ENCODE peak calls at places on chromosome 12, in five cellular contexts. One of them, this sample, is unnamed.

GRCh38 chr12:21509768-21510167 is 8.2 kb downstream of the GOLT1B start:
- DNase-seq in WERI-Rb-1: no peak
- DNase-seq in CD4-positive, alpha-beta T cell: no peak
- DNase-seq in IMR-90: no peak
- DNase-seq in K562: no peak
- DNase-seq in this sample: no peak

GRCh38 chr12:104493504-104493903 is 36.8 kb downstream of the CHST11 start:
- DNase-seq in WERI-Rb-1: no peak
- DNase-seq in CD4-positive, alpha-beta T cell: no peak
- DNase-seq in K562: no peak
- DNase-seq in IMR-90: no peak
- DNase-seq in this sample: no peak

GRCh38 chr12:44253338-44253856 is 417.5 kb downstream of the TMEM117 start:
- DNase-seq in WERI-Rb-1: no peak
- DNase-seq in K562: no peak
- DNase-seq in IMR-90: no peak
- DNase-seq in CD4-positive, alpha-beta T cell: no peak
- DNase-seq in this sample: no peak

GRCh38 chr12:51210690-51211395 is 7.0 kb downstream of the POU6F1 start:
- DNase-seq in WERI-Rb-1: no peak
- DNase-seq in CD4-positive, alpha-beta T cell: no peak
- DNase-seq in IMR-90: no peak
- DNase-seq in K562: no peak
- DNase-seq in this sample: no peak

GRCh38 chr12:109760031-109760929 is 46.7 kb downstream of the FAM222A start:
- DNase-seq in WERI-Rb-1: peak; percentile 7
- DNase-seq in CD4-positive, alpha-beta T cell: no peak
- DNase-seq in K562: no peak
- DNase-seq in IMR-90: no peak
- DNase-seq in this sample: peak; percentile 49

GRCh38 chr12:6641131-6641530 is 5.4 kb upstream of the LPAR5 start:
- DNase-seq in IMR-90: no peak
- DNase-seq in CD4-positive, alpha-beta T cell: no peak
- DNase-seq in K562: no peak
- DNase-seq in WERI-Rb-1: no peak
- DNase-seq in this sample: no peak

GRCh38 chr12:57091633-57092528 is 3.0 kb downstream of the NAB2 start:
- DNase-seq in WERI-Rb-1: no peak
- DNase-seq in IMR-90: no peak
- DNase-seq in CD4-positive, alpha-beta T cell: no peak
- DNase-seq in K562: peak; percentile 6
- DNase-seq in this sample: no peak

GRCh38 chr12:92098594-92099370 is 46.9 kb downstream of the BTG1 start:
- DNase-seq in CD4-positive, alpha-beta T cell: no peak
- DNase-seq in WERI-Rb-1: no peak
- DNase-seq in K562: no peak
- DNase-seq in IMR-90: no peak
- DNase-seq in this sample: no peak

GRCh38 chr12:105262461-105263184 is 26.6 kb upstream of the APPL2 start:
- DNase-seq in IMR-90: no peak
- DNase-seq in WERI-Rb-1: no peak
- DNase-seq in K562: no peak
- DNase-seq in CD4-positive, alpha-beta T cell: no peak
- DNase-seq in this sample: no peak

GRCh38 chr12:118282767-118283166 is 89.9 kb downstream of the TAOK3 start:
- DNase-seq in K562: no peak
- DNase-seq in IMR-90: no peak
- DNase-seq in CD4-positive, alpha-beta T cell: no peak
- DNase-seq in WERI-Rb-1: no peak
- DNase-seq in this sample: no peak

GRCh38 chr12:104998423-104999346 is 12.6 kb downstream of the NOPCHAP1 start:
- DNase-seq in CD4-positive, alpha-beta T cell: no peak
- DNase-seq in WERI-Rb-1: no peak
- DNase-seq in K562: no peak
- DNase-seq in IMR-90: no peak
- DNase-seq in this sample: peak; percentile 59

GRCh38 chr12:111247083-111247783 is 121.7 kb downstream of the PHETA1 start:
- DNase-seq in CD4-positive, alpha-beta T cell: no peak
- DNase-seq in IMR-90: no peak
- DNase-seq in WERI-Rb-1: no peak
- DNase-seq in K562: no peak
- DNase-seq in this sample: no peak

GRCh38 chr12:22856120-22856699 is 231.2 kb downstream of the ETNK1 start:
- DNase-seq in WERI-Rb-1: no peak
- DNase-seq in CD4-positive, alpha-beta T cell: no peak
- DNase-seq in K562: peak; percentile 12
- DNase-seq in IMR-90: peak; percentile 45
- DNase-seq in this sample: no peak

GRCh38 chr12:122406701-122407154 is 15.7 kb downstream of the CLIP1 start:
- DNase-seq in K562: no peak
- DNase-seq in IMR-90: peak; percentile 78
- DNase-seq in WERI-Rb-1: no peak
- DNase-seq in CD4-positive, alpha-beta T cell: no peak
- DNase-seq in this sample: no peak

GRCh38 chr12:10310926-10311705 is 3.4 kb downstream of the KLRD1 start:
- DNase-seq in WERI-Rb-1: no peak
- DNase-seq in IMR-90: no peak
- DNase-seq in CD4-positive, alpha-beta T cell: no peak
- DNase-seq in K562: no peak
- DNase-seq in this sample: no peak

GRCh38 chr12:105980533-105980932 is 158.2 kb downstream of the NUAK1 start:
- DNase-seq in IMR-90: no peak
- DNase-seq in CD4-positive, alpha-beta T cell: no peak
- DNase-seq in WERI-Rb-1: no peak
- DNase-seq in K562: no peak
- DNase-seq in this sample: no peak

GRCh38 chr12:19643635-19644034 is 204.3 kb downstream of the AEBP2 start:
- DNase-seq in K562: no peak
- DNase-seq in WERI-Rb-1: peak; percentile 68
- DNase-seq in CD4-positive, alpha-beta T cell: no peak
- DNase-seq in IMR-90: peak; percentile 68
- DNase-seq in this sample: no peak

GRCh38 chr12:102539651-102540553 is 59.5 kb upstream of the IGF1 start:
- DNase-seq in IMR-90: peak; percentile 81
- DNase-seq in CD4-positive, alpha-beta T cell: no peak
- DNase-seq in WERI-Rb-1: no peak
- DNase-seq in K562: no peak
- DNase-seq in this sample: no peak

GRCh38 chr12:32821293-32822089 is 65.8 kb upstream of the YARS2 start:
- DNase-seq in CD4-positive, alpha-beta T cell: no peak
- DNase-seq in IMR-90: no peak
- DNase-seq in K562: no peak
- DNase-seq in WERI-Rb-1: no peak
- DNase-seq in this sample: no peak

GRCh38 chr12:27652174-27652763 is 44.0 kb upstream of the REP15 start:
- DNase-seq in IMR-90: peak; percentile 84
- DNase-seq in WERI-Rb-1: peak; percentile 56
- DNase-seq in CD4-positive, alpha-beta T cell: no peak
- DNase-seq in K562: peak; percentile 59
- DNase-seq in this sample: no peak

GRCh38 chr12:13135336-13136178 is 32.1 kb upstream of the GSG1 start:
- DNase-seq in CD4-positive, alpha-beta T cell: no peak
- DNase-seq in K562: peak; percentile 5
- DNase-seq in IMR-90: peak; percentile 83
- DNase-seq in WERI-Rb-1: no peak
- DNase-seq in this sample: no peak

GRCh38 chr12:109725321-109726105 is 11.9 kb downstream of the FAM222A start:
- DNase-seq in IMR-90: no peak
- DNase-seq in CD4-positive, alpha-beta T cell: no peak
- DNase-seq in WERI-Rb-1: no peak
- DNase-seq in K562: no peak
- DNase-seq in this sample: no peak

GRCh38 chr12:122825773-122826724 is 9.2 kb upstream of the HIP1R start:
- DNase-seq in CD4-positive, alpha-beta T cell: no peak
- DNase-seq in IMR-90: no peak
- DNase-seq in WERI-Rb-1: no peak
- DNase-seq in K562: no peak
- DNase-seq in this sample: peak; percentile 61

GRCh38 chr12:120649442-120650248 is 9.2 kb downstream of the CABP1 start:
- DNase-seq in CD4-positive, alpha-beta T cell: no peak
- DNase-seq in WERI-Rb-1: peak; percentile 60
- DNase-seq in IMR-90: peak; percentile 5
- DNase-seq in K562: no peak
- DNase-seq in this sample: no peak

GRCh38 chr12:71955946-71956345 is 17.3 kb downstream of the TPH2 start:
- DNase-seq in K562: no peak
- DNase-seq in WERI-Rb-1: no peak
- DNase-seq in CD4-positive, alpha-beta T cell: no peak
- DNase-seq in IMR-90: peak; percentile 89
- DNase-seq in this sample: no peak

GRCh38 chr12:3332190-3332589 is 158.8 kb upstream of the PRMT8 start:
- DNase-seq in CD4-positive, alpha-beta T cell: no peak
- DNase-seq in IMR-90: peak; percentile 21
- DNase-seq in K562: no peak
- DNase-seq in WERI-Rb-1: no peak
- DNase-seq in this sample: no peak

GRCh38 chr12:110002691-110003515 is 3.7 kb downstream of the ANKRD13A start:
- DNase-seq in CD4-positive, alpha-beta T cell: no peak
- DNase-seq in WERI-Rb-1: no peak
- DNase-seq in K562: no peak
- DNase-seq in IMR-90: peak; percentile 52
- DNase-seq in this sample: no peak

GRCh38 chr12:11662369-11662768 is 12.9 kb downstream of the ETV6 start:
- DNase-seq in WERI-Rb-1: no peak
- DNase-seq in K562: no peak
- DNase-seq in IMR-90: no peak
- DNase-seq in CD4-positive, alpha-beta T cell: no peak
- DNase-seq in this sample: no peak

GRCh38 chr12:11658796-11659195 is 9.3 kb downstream of the ETV6 start:
- DNase-seq in IMR-90: peak; percentile 86
- DNase-seq in CD4-positive, alpha-beta T cell: no peak
- DNase-seq in WERI-Rb-1: no peak
- DNase-seq in K562: no peak
- DNase-seq in this sample: no peak

GRCh38 chr12:11661491-11662085 is 12.1 kb downstream of the ETV6 start:
- DNase-seq in WERI-Rb-1: no peak
- DNase-seq in K562: no peak
- DNase-seq in IMR-90: no peak
- DNase-seq in CD4-positive, alpha-beta T cell: no peak
- DNase-seq in this sample: no peak

GRCh38 chr12:11663128-11663527 is 13.7 kb downstream of the ETV6 start:
- DNase-seq in CD4-positive, alpha-beta T cell: no peak
- DNase-seq in K562: no peak
- DNase-seq in IMR-90: no peak
- DNase-seq in WERI-Rb-1: peak; percentile 31
- DNase-seq in this sample: no peak

GRCh38 chr12:11660624-11661023 is 11.2 kb downstream of the ETV6 start:
- DNase-seq in IMR-90: no peak
- DNase-seq in CD4-positive, alpha-beta T cell: no peak
- DNase-seq in K562: no peak
- DNase-seq in WERI-Rb-1: no peak
- DNase-seq in this sample: no peak
- H3K27ac ChIP-seq in IMR-90: no peak overlapping the region
- H3K27ac ChIP-seq in CD4-positive, alpha-beta T cell: no peak overlapping the region
- H3K27ac ChIP-seq in K562: no peak overlapping the region
- H3K27ac ChIP-seq in WERI-Rb-1: no peak overlapping the region
- H3K27ac ChIP-seq in this sample: no peak overlapping the region

GRCh38 chr12:52818376-52818775 is 4.5 kb upstream of the KRT4 start:
- DNase-seq in CD4-positive, alpha-beta T cell: no peak
- DNase-seq in K562: no peak
- DNase-seq in IMR-90: no peak
- DNase-seq in WERI-Rb-1: no peak
- DNase-seq in this sample: no peak
- H3K27ac ChIP-seq in CD4-positive, alpha-beta T cell: no peak overlapping the region
- H3K27ac ChIP-seq in K562: no peak overlapping the region
- H3K27ac ChIP-seq in IMR-90: no peak overlapping the region
- H3K27ac ChIP-seq in WERI-Rb-1: no peak overlapping the region
- H3K27ac ChIP-seq in this sample: no peak overlapping the region

GRCh38 chr12:124633269-124633953 is 66.0 kb upstream of the NCOR2 start:
- DNase-seq in IMR-90: peak; percentile 73
- DNase-seq in WERI-Rb-1: no peak
- DNase-seq in K562: no peak
- DNase-seq in CD4-positive, alpha-beta T cell: no peak
- DNase-seq in this sample: no peak
- H3K27ac ChIP-seq in IMR-90: peak overlapping the region; percentile 74
- H3K27ac ChIP-seq in WERI-Rb-1: no peak overlapping the region
- H3K27ac ChIP-seq in K562: peak overlapping the region; percentile 65
- H3K27ac ChIP-seq in CD4-positive, alpha-beta T cell: no peak overlapping the region
- H3K27ac ChIP-seq in this sample: no peak overlapping the region

DNA sequence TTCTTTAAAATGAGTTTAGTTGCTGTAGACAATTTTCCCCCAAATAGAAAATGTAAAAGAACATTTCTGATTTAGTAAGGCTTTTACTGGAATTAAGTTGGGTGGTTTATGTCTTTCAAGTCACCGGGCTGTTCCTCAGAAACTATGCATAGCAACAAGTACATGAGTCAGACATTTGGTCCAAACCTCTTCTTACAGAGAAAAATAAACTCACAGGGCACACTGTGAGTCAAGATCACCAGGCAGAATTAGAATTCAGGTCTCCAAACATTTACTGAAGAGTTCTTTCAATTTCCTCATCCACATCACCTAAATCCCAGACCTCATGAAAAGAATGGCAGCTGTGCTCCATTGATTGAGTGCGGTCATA is 476.1 kb upstream of the SOX5 start:
- DNase-seq in IMR-90: peak; percentile 86
- DNase-seq in WERI-Rb-1: no peak
- DNase-seq in K562: no peak
- DNase-seq in CD4-positive, alpha-beta T cell: no peak
- DNase-seq in this sample: no peak
- H3K27ac ChIP-seq in IMR-90: no peak overlapping the region
- H3K27ac ChIP-seq in WERI-Rb-1: no peak overlapping the region
- H3K27ac ChIP-seq in K562: no peak overlapping the region
- H3K27ac ChIP-seq in CD4-positive, alpha-beta T cell: no peak overlapping the region
- H3K27ac ChIP-seq in this sample: no peak overlapping the region

DNA sequence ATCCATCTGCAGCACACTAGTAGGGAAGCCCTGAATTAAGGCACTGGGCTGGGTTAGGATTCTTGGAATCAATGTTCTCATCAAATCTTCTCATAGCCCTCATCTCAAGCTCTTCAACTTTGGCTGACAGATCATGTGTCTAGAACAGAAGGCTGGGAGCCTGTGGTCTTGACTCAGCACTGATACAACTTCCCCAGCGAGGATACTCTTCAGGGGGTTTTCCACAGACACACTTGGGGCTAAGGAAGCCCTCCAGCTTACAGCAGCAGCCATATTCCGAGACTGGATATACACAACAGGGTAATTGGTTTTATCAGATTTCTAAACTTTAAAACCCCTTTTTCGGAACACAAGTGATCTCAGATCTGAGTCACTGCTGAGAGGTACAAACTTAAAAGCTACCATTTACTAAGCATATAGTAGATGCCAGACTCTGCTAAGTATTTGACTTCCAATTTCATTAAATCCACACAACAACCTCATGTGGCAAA is 3.5 kb downstream of the FMNL3 start:
- DNase-seq in IMR-90: peak; percentile 92
- DNase-seq in CD4-positive, alpha-beta T cell: peak; percentile 28
- DNase-seq in WERI-Rb-1: no peak
- DNase-seq in K562: no peak
- DNase-seq in this sample: peak; percentile 48
- H3K27ac ChIP-seq in IMR-90: no peak overlapping the region
- H3K27ac ChIP-seq in CD4-positive, alpha-beta T cell: no peak overlapping the region
- H3K27ac ChIP-seq in WERI-Rb-1: no peak overlapping the region
- H3K27ac ChIP-seq in K562: no peak overlapping the region
- H3K27ac ChIP-seq in this sample: peak overlapping the region; percentile 40